ENCODE peak calls at places on chromosome 7, in four cellular contexts. L is T-cell, E is mucosa of gallbladder, I is Kasumi-1. D is an unnamed sample.

GRCh38 chr7:44486693-44487092 is 3.8 kb downstream of the NUDCD3 start:
- DNase-seq in L (no peak), E (peak), I (peak), D (no peak)

GRCh38 chr7:152313879-152314604 is 121.8 kb downstream of the KMT2C start:
- DNase-seq in L (peak), E (peak), I (peak), D (peak)

GRCh38 chr7:12403287-12404181 is at the start of gene VWDE:
- DNase-seq in L (peak), E (peak), I (peak), D (no peak)

GRCh38 chr7:47677093-47677492 is 95.2 kb upstream of the TNS3 start:
- DNase-seq in L (no peak), E (no peak), I (no peak), D (no peak)

GRCh38 chr7:125828153-125828690 is 898.6 kb upstream of the POT1 start:
- DNase-seq in L (no peak), E (no peak), I (no peak), D (no peak)

GRCh38 chr7:43337191-43337590 is 224.7 kb downstream of the HECW1 start:
- DNase-seq in L (no peak), E (no peak), I (no peak), D (no peak)

GRCh38 chr7:80542398-80542797 is 30.5 kb upstream of the GNAT3 start:
- DNase-seq in L (no peak), E (no peak), I (no peak), D (no peak)

GRCh38 chr7:113731571-113731970 is 187.2 kb downstream of the PPP1R3A start:
- DNase-seq in L (no peak), E (no peak), I (no peak), D (no peak)

GRCh38 chr7:150988230-150989226 is 2.3 kb upstream of the NOS3 start:
- DNase-seq in L (peak), E (no peak), I (peak), D (peak)

GRCh38 chr7:111126987-111127386 is 36.1 kb downstream of the LRRN3 start:
- DNase-seq in L (no peak), E (no peak), I (peak), D (no peak)